ENCODE peak calls at places on chromosome 5, in seven cellular contexts. T, D, A, W, M, V and K are unnamed samples.

GRCh38 chr5:10701567-10702039 is 59.4 kb downstream of the DAP start:
- DNase-seq in T (peak; percentile 50), D (peak; percentile 71), A (peak; percentile 72), W (no peak), M (no peak), V (peak; percentile 45), K (no peak)

GRCh38 chr5:168055141-168055680 is 236.2 kb upstream of the WWC1 start:
- DNase-seq in T (no peak), D (no peak), A (no peak), W (no peak), M (no peak), V (no peak), K (no peak)

GRCh38 chr5:77767301-77767700 is 8.8 kb downstream of the TBCA start:
- DNase-seq in T (no peak), D (no peak), A (no peak), W (no peak), M (no peak), V (no peak), K (no peak)

GRCh38 chr5:13910637-13911288 is 33.7 kb downstream of the DNAH5 start:
- DNase-seq in T (no peak), D (no peak), A (no peak), W (no peak), M (no peak), V (no peak), K (peak; percentile 85)

GRCh38 chr5:6302684-6303083 is 75.7 kb downstream of the MED10 start:
- DNase-seq in T (no peak), D (no peak), A (no peak), W (no peak), M (no peak), V (no peak), K (no peak)

GRCh38 chr5:17808566-17808965 is 174.3 kb downstream of the TAF11L14 start:
- DNase-seq in T (no peak), D (no peak), A (no peak), W (no peak), M (no peak), V (no peak), K (no peak)

GRCh38 chr5:95850391-95850894 is 27.9 kb upstream of the GLRX start:
- DNase-seq in T (no peak), D (no peak), A (no peak), W (no peak), M (no peak), V (no peak), K (peak; percentile 73)

GRCh38 chr5:134524826-134525686 is at the start of gene JADE2:
- DNase-seq in T (peak; percentile 91), D (peak; percentile 68), A (peak; percentile 64), W (no peak), M (peak; percentile 73), V (peak; percentile 28), K (no peak)

GRCh38 chr5:92777421-92777820 is 803.6 kb downstream of the NR2F1-AS1 start:
- DNase-seq in T (no peak), D (peak; percentile 8), A (no peak), W (no peak), M (no peak), V (no peak), K (no peak)

GRCh38 chr5:34412769-34413168 is 243.4 kb upstream of the RAI14 start:
- DNase-seq in T (no peak), D (peak; percentile 65), A (no peak), W (no peak), M (no peak), V (no peak), K (no peak)

GRCh38 chr5:165876538-165876937 is 2371.1 kb downstream of the MAT2B start:
- DNase-seq in T (no peak), D (no peak), A (no peak), W (no peak), M (no peak), V (no peak), K (no peak)

GRCh38 chr5:168291281-168291960 is at the start of gene WWC1:
- DNase-seq in T (peak; percentile 88), D (peak; percentile 26), A (peak; percentile 87), W (peak; percentile 89), M (no peak), V (peak; percentile 59), K (no peak)

GRCh38 chr5:137279631-137280236 is 219.4 kb downstream of the SPOCK1 start:
- DNase-seq in T (no peak), D (no peak), A (no peak), W (no peak), M (no peak), V (no peak), K (no peak)
- TF ChIP-seq CTCF in T (no peak), D (no peak), A (no peak), W (no peak), M (no peak), V (no peak), K (no peak)

GRCh38 chr5:321726-322251 is 275 bp downstream of the AHRR start:
- DNase-seq in T (peak; percentile 49), D (no peak), A (no peak), W (peak; percentile 83), M (no peak), V (no peak), K (no peak)
- TF ChIP-seq CTCF in T (no peak), D (no peak), A (no peak), W (peak; percentile 10), M (no peak), V (no peak), K (no peak)

GRCh38 chr5:179800696-179801201 is 5.9 kb downstream of the MGAT4B start:
- DNase-seq in T (no peak), D (no peak), A (no peak), W (no peak), M (no peak), V (no peak), K (no peak)

GRCh38 chr5:179800071-179800695 is 6.4 kb downstream of the LTC4S start:
- DNase-seq in T (no peak), D (no peak), A (no peak), W (no peak), M (no peak), V (no peak), K (no peak)

GRCh38 chr5:179802207-179802883 is 4.3 kb downstream of the MGAT4B start:
- DNase-seq in T (no peak), D (no peak), A (no peak), W (no peak), M (no peak), V (no peak), K (no peak)

GRCh38 chr5:179802950-179803562 is 3.6 kb downstream of the MGAT4B start:
- DNase-seq in T (no peak), D (no peak), A (no peak), W (no peak), M (no peak), V (no peak), K (no peak)

DNA sequence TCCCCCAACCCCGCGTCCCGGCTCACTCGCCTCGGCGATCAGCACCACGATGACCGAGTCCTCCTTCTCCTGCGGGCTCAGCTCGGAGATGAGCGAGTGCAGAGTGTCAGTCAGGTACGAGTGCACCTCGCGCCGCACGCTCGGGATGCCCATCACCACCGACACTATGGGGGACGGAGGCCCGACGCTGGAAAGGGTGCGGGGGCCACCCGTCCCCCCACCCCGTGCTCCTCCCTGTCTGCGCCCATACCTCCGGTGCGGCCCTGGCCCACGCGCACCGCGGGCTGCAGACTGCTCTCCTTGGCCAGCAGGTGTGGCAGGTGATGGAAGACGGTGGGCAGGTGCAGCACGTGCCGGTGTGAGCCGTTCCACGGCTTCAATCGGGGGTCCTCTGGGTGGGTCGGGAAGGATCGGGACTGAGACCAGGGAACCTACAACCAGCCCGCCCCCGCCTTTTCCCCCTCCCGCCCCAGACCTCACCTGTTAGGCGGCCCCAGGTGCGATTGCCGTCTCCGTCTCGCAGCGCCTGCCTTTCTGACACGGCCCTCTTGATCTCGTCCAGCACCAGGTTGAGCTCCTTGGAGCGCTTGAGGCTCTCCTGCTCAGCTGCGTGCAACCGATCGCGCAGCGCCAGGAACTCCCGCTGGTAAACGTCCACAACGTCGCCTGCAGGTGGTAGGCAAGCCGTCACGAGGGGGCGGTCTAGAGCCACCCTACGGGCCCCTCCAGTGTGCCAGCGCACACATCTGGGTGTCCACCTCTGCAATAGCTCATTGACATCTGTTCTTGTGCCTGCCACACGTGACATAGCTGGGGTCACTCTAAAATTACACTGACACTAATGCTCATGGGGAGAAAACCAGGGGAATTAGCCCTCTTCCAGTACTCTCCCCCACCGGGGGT is 5.1 kb downstream of the MGAT4B start:
- DNase-seq in T (peak; percentile 87), D (peak; percentile 48), A (no peak), W (no peak), M (peak; percentile 74), V (peak; percentile 55), K (no peak)
- TF ChIP-seq CTCF in T (peak; percentile 76), D (peak; percentile 59), A (peak; percentile 24), W (peak; percentile 73), M (peak; percentile 70), V (peak; percentile 65), K (peak; percentile 58)

GRCh38 chr5:39716532-39716971 is 291.8 kb upstream of the DAB2 start:
- DNase-seq in T (peak; percentile 50), D (peak; percentile 46), A (peak; percentile 78), W (no peak), M (no peak), V (peak; percentile 2), K (no peak)
- TF ChIP-seq CTCF in T (peak; percentile 51), D (peak; percentile 46), A (peak; percentile 69), W (peak; percentile 80), M (peak; percentile 34), V (peak; percentile 46), K (peak; percentile 64)

GRCh38 chr5:53291528-53291927 is 182.0 kb upstream of the MOCS2 start:
- DNase-seq in T (no peak), D (peak; percentile 41), A (no peak), W (no peak), M (no peak), V (no peak), K (no peak)
- TF ChIP-seq CTCF in T (no peak), D (no peak), A (no peak), W (no peak), M (no peak), V (no peak), K (no peak)

GRCh38 chr5:57277085-57277484 is 103.2 kb downstream of the GPBP1 start:
- DNase-seq in T (no peak), D (peak; percentile 40), A (no peak), W (no peak), M (no peak), V (no peak), K (no peak)
- TF ChIP-seq CTCF in T (peak; percentile 36), D (peak; percentile 55), A (no peak), W (peak; percentile 86), M (peak; percentile 40), V (peak; percentile 56), K (peak; percentile 44)